ENCODE peak calls at places on chromosomes 1 and 21, in four cellular contexts. L is HepG2, V is K562, Q is GM12878. X is an unnamed sample.

GRCh38 chr1:54107131-54107530 is 45.7 kb downstream of the CDCP2 start:
- DNase-seq in L (no peak), V (no peak), Q (no peak), X (no peak)

GRCh38 chr1:207824691-207825090 is 72.8 kb downstream of the CD46 start:
- DNase-seq in L (no peak), V (no peak), Q (peak; percentile 35), X (no peak)

GRCh38 chr1:234963180-234963903 is 165.3 kb downstream of the TOMM20 start:
- DNase-seq in L (peak; percentile 99), V (peak; percentile 60), Q (peak; percentile 97), X (peak; percentile 92)

GRCh38 chr1:31702836-31703404 is 897 bp downstream of the COL16A1 start:
- DNase-seq in L (no peak), V (no peak), Q (no peak), X (no peak)

GRCh38 chr1:115828101-115829022 is 12.6 kb downstream of the NHLH2 start:
- DNase-seq in L (no peak), V (peak; percentile 63), Q (no peak), X (no peak)

GRCh38 chr1:27831568-27832410 is 1.2 kb downstream of the PPP1R8 start:
- DNase-seq in L (peak; percentile 21), V (no peak), Q (no peak), X (no peak)

GRCh38 chr1:37605806-37606474 is 10.2 kb upstream of the GNL2 start:
- DNase-seq in L (no peak), V (no peak), Q (no peak), X (no peak)

GRCh38 chr1:30185313-30185712 is 538.1 kb downstream of the MATN1 start:
- DNase-seq in L (no peak), V (no peak), Q (no peak), X (no peak)

GRCh38 chr21:44093761-44094160 is 13.4 kb upstream of the PWP2 start:
- DNase-seq in L (no peak), V (no peak), Q (no peak), X (no peak)

GRCh38 chr21:26715878-26716506 is 129.2 kb downstream of the ADAMTS1 start:
- DNase-seq in L (peak; percentile 6), V (peak; percentile 45), Q (no peak), X (peak; percentile 23)

GRCh38 chr21:45438391-45439145 is 33.6 kb downstream of the COL18A1 start:
- DNase-seq in L (no peak), V (no peak), Q (no peak), X (no peak)

GRCh38 chr1:174324939-174325338 is 122.8 kb upstream of the GPR52 start:
- DNase-seq in L (no peak), V (no peak), Q (no peak), X (no peak)

GRCh38 chr1:174326278-174326677 is 121.5 kb upstream of the GPR52 start:
- DNase-seq in L (no peak), V (no peak), Q (no peak), X (no peak)

GRCh38 chr1:174324493-174324892 is 123.3 kb upstream of the GPR52 start:
- DNase-seq in L (no peak), V (no peak), Q (no peak), X (no peak)

DNA sequence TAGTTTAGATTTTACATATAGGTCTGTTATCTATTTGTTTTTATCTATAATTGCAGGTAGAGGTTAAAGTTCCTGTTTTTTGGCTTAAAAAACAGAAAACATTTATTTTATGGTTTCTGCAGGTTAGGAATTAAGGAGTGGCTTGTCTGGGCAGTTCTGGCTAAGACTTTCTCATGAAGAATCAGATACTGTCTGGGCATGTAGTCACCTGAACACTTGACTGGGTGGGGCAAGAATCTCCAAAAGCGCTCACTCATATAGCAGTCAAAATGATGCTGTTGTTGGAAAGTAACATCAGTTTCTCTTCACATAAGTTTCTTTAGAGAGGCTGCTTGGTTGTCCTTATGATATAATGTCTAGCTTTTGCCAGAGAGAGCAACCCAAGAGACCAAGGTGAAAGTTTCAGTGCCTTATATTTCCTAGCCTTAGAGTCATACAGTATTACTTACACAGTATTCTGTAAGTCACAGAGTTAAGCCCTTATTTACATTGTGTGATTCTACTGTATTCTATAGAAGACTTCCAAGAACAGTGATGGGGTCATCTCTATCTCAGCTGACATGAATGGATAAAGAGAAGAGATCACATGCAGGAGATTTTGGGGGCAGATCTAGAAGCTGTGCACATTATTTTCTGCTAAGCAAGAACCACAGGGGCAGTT is 125.4 kb upstream of the GPR52 start:
- DNase-seq in L (no peak), V (no peak), Q (no peak), X (no peak)
- H3K9me3 ChIP-seq in L (peaks cover 36% of the 10 kb centered on the region), V (peaks cover 10% of the 10 kb centered on the region), Q (peaks cover 23% of the 10 kb centered on the region), X (peaks cover 13% of the 10 kb centered on the region)

GRCh38 chr1:232046531-232047283 is 420.1 kb downstream of the DISC1 start:
- DNase-seq in L (no peak), V (no peak), Q (no peak), X (no peak)
- TF ChIP-seq POLR2AphosphoS2 in L (no peak), V (no peak), Q (no peak), X (no peak)

GRCh38 chr1:24932284-24932683 is 2.2 kb upstream of the RUNX3 start:
- DNase-seq in L (no peak), V (peak; percentile 92), Q (no peak), X (peak; percentile 68)
- TF ChIP-seq JUNB in L (no peak), V (no peak), Q (no peak), X (no peak)

DNA sequence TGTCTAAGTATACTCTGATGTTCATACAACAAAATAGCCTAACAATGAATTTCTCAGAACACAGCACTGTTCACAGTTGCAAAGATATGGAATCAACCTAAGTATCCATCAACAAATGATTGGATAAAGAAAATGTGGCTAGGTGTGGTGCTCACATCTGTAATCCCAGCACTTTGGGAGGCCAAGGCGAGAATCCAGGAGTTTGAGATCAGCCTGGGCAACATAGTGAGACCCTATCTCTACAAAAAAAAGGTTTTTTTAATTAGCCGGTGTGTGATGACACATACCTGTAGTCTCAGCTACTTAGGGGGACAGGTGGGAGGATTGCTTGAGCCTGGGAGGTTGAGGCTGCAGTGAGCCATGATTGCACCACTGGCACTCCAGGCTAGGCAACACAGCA is 10.7 kb downstream of the IFNAR2 start:
- DNase-seq in L (no peak), V (no peak), Q (no peak), X (no peak)
- H3K9me3 ChIP-seq in L (no peaks in the 10 kb centered on the region), V (no peaks in the 10 kb centered on the region), Q (no peaks in the 10 kb centered on the region), X (no peaks in the 10 kb centered on the region)

GRCh38 chr1:235979716-235980338 is 85.1 kb downstream of the NID1 start:
- DNase-seq in L (no peak), V (no peak), Q (no peak), X (no peak)
- TF ChIP-seq POLR2AphosphoS2 in L (no peak), V (no peak), Q (no peak), X (no peak)

DNA sequence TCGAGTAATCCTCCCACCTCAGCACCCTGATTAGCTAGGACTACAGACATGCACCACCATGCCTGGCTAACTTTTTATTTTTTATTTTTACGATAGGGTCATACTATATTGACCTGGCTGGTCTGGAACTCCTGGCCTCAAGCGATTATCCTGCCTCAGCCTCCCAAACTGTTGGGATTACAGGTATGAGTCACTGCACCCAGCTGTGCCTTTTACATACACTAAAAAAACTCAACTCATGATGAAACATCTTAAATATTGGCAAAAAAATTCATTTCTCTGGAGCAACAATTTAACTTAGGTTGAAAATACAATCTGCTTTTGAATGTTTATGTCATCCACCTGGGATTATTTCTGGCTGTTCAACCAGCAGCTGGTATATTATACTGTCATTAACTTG is 598.3 kb upstream of the ZP4 start:
- DNase-seq in L (no peak), V (no peak), Q (no peak), X (no peak)
- TF ChIP-seq JUNB in L (no peak), V (no peak), Q (no peak), X (no peak)

GRCh38 chr1:4494558-4494957 is 159.9 kb upstream of the AJAP1 start:
- DNase-seq in L (no peak), V (peak; percentile 25), Q (no peak), X (no peak)
- H3K9me3 ChIP-seq in L (no peaks in the 10 kb centered on the region), V (no peaks in the 10 kb centered on the region), Q (no peaks in the 10 kb centered on the region), X (no peaks in the 10 kb centered on the region)

GRCh38 chr1:228378453-228379164 is 28.0 kb downstream of the TRIM11 start:
- DNase-seq in L (no peak), V (peak; percentile 87), Q (no peak), X (peak; percentile 62)
- TF ChIP-seq POLR2AphosphoS2 in L (no peak), V (no peak), Q (no peak), X (no peak)

GRCh38 chr1:64043976-64044375 is 159.4 kb upstream of the UBE2U start:
- DNase-seq in L (no peak), V (no peak), Q (no peak), X (no peak)

GRCh38 chr1:64046243-64046642 is 157.2 kb upstream of the UBE2U start:
- DNase-seq in L (no peak), V (no peak), Q (no peak), X (no peak)

GRCh38 chr1:64042331-64043100 is 160.9 kb upstream of the UBE2U start:
- DNase-seq in L (no peak), V (no peak), Q (no peak), X (no peak)

GRCh38 chr1:64041366-64042131 is 161.9 kb upstream of the UBE2U start:
- DNase-seq in L (no peak), V (no peak), Q (no peak), X (no peak)

DNA sequence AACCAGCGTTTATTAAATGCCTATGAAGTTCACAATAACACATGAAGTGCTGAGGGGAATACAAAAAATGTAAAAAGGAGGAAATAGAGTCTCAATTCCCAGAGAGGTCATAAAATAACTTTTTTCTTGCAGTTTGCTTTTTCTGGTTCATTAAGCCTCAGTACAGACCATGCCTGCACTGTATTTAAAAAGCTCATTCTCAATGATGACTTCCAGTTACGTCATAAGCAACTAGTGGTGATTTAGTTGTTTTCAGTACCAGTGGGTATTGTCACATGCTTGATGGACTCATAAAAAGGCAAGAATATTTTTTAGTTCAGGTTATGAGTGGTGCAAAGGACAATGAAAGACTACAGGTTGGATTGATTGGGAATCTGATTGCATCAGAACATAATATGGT is 160.1 kb upstream of the UBE2U start:
- DNase-seq in L (no peak), V (no peak), Q (no peak), X (no peak)
- TF ChIP-seq JUNB in L (no peak), V (no peak), Q (no peak), X (no peak)

GRCh38 chr1:58399176-58399575 is 147.3 kb downstream of the OMA1 start:
- DNase-seq in L (no peak), V (no peak), Q (no peak), X (no peak)

GRCh38 chr1:58395355-58395754 is 151.2 kb downstream of the OMA1 start:
- DNase-seq in L (peak; percentile 45), V (no peak), Q (no peak), X (peak; percentile 4)

GRCh38 chr1:58398714-58399113 is 147.8 kb downstream of the OMA1 start:
- DNase-seq in L (no peak), V (no peak), Q (no peak), X (no peak)

GRCh38 chr1:58397187-58397820 is 149.2 kb downstream of the OMA1 start:
- DNase-seq in L (peak; percentile 12), V (no peak), Q (no peak), X (no peak)

DNA sequence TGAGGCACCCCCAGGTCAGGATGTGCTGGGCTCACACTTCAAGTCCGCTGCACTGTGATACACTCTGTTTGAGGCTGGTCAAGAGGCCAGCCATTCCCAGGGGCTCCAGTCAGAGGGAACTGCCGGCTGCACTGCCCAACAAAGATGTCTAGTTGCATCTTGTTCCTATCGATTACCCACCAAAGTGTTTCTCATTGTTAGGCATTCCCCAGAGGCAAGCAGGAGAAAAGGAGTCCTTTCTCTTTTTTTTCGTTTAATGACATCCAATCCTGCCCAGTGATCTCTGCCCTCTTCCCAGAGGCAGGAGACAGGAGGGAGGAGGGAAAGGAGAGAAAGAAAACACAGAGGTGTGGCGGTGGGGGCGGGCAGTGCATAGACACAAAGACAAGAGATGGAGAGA is 150.4 kb downstream of the OMA1 start:
- DNase-seq in L (no peak), V (no peak), Q (no peak), X (no peak)
- H3K9me3 ChIP-seq in L (no peaks in the 10 kb centered on the region), V (no peaks in the 10 kb centered on the region), Q (no peaks in the 10 kb centered on the region), X (no peaks in the 10 kb centered on the region)

X was measured in A549.